ENCODE peak calls at places on chromosomes 5 and 9, in six cellular contexts. P is GM12865, O is coronary artery, L is fibroblast of mammary gland, R is astrocyte of the cerebellum, Y is psoas muscle. W is an unnamed sample.

GRCh38 chr5:66881475-66882161 is 285.4 kb downstream of the MAST4 start:
- DNase-seq in O (no peak), R (no peak), P (no peak), Y (no peak), L (peak), W (no peak)

GRCh38 chr9:214488-215448 is at the start of gene DOCK8:
- DNase-seq in O (no peak), L (peak), R (no peak), P (peak), Y (peak), W (no peak)

GRCh38 chr9:26169684-26170083 is 491.4 kb upstream of the TUSC1 start:
- DNase-seq in Y (no peak), L (peak), R (no peak), P (no peak), O (no peak), W (no peak)

GRCh38 chr5:102747386-102748166 is 7.5 kb upstream of the PAM start:
- DNase-seq in Y (no peak), R (no peak), P (no peak), L (no peak), O (no peak), W (no peak)

GRCh38 chr9:93635186-93636107 is 59.1 kb downstream of the PHF2 start:
- DNase-seq in Y (no peak), L (no peak), O (peak), R (no peak), P (no peak), W (no peak)

GRCh38 chr9:38419216-38419615 is 5.0 kb downstream of the IGFBPL1 start:
- DNase-seq in P (no peak), L (no peak), R (no peak), Y (no peak), O (no peak), W (no peak)

GRCh38 chr5:14090755-14091154 is 52.4 kb upstream of the TRIO start:
- DNase-seq in O (no peak), Y (no peak), R (no peak), L (no peak), P (no peak), W (no peak)

GRCh38 chr5:151202381-151203139 is 21.3 kb downstream of the CCDC69 start:
- DNase-seq in O (no peak), L (peak), R (no peak), P (peak), Y (no peak), W (peak)

GRCh38 chr5:109486200-109486804 is 76.5 kb upstream of the PJA2 start:
- DNase-seq in P (no peak), R (peak), O (no peak), L (no peak), Y (no peak), W (no peak)

GRCh38 chr9:88529496-88529895 is 5.5 kb upstream of the NXNL2 start:
- DNase-seq in R (no peak), P (no peak), Y (no peak), O (no peak), L (no peak), W (no peak)

GRCh38 chr5:75616286-75616810 is 5.1 kb downstream of the ANKDD1B start:
- DNase-seq in R (no peak), Y (no peak), P (no peak), L (no peak), O (no peak), W (no peak)

GRCh38 chr9:124660341-124660801 is 110.7 kb downstream of the NR6A1 start:
- DNase-seq in L (peak), Y (no peak), P (peak), O (no peak), R (peak), W (no peak)

GRCh38 chr9:124658165-124659017 is 112.7 kb downstream of the NR6A1 start:
- DNase-seq in P (peak), L (peak), O (peak), R (peak), Y (peak), W (peak)

GRCh38 chr9:124654431-124654830 is 116.7 kb downstream of the NR6A1 start:
- DNase-seq in R (no peak), P (no peak), O (no peak), Y (no peak), L (no peak), W (no peak)

GRCh38 chr9:124659099-124659659 is 111.9 kb downstream of the NR6A1 start:
- DNase-seq in P (peak), O (peak), L (peak), Y (peak), R (peak), W (peak)

DNA sequence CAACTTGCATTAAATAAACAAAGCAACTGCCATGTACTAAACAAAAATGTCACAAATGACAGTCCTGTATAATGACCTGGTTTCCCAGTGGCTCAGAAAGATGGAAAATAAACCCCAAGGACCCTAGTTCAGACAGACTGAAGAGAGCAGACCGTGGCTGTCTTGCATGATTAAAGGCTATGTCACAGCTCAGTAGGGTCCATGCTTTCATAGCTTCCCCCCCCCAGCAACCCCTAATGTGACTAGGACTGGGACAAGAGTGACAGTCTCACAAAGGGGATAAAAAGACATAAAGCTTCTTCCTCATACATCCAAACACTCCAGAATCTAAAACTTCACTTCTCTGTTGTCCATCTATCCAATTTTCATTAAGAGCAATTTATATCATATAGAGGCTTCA is 113.6 kb downstream of the NR6A1 start:
- DNase-seq in L (no peak), O (no peak), Y (no peak), P (no peak), R (no peak), W (no peak)
- H3K4me3 ChIP-seq in L (no peak), O (no peak), Y (no peak), P (no peak), R (no peak), W (peak)

GRCh38 chr5:119743927-119744326 is 114.6 kb downstream of the FAM170A start:
- DNase-seq in O (no peak), L (peak), R (no peak), P (peak), Y (no peak), W (peak)
- TF ChIP-seq CTCF in O (no peak), L (peak), R (peak), P (peak), Y (no peak), W (peak)

DNA sequence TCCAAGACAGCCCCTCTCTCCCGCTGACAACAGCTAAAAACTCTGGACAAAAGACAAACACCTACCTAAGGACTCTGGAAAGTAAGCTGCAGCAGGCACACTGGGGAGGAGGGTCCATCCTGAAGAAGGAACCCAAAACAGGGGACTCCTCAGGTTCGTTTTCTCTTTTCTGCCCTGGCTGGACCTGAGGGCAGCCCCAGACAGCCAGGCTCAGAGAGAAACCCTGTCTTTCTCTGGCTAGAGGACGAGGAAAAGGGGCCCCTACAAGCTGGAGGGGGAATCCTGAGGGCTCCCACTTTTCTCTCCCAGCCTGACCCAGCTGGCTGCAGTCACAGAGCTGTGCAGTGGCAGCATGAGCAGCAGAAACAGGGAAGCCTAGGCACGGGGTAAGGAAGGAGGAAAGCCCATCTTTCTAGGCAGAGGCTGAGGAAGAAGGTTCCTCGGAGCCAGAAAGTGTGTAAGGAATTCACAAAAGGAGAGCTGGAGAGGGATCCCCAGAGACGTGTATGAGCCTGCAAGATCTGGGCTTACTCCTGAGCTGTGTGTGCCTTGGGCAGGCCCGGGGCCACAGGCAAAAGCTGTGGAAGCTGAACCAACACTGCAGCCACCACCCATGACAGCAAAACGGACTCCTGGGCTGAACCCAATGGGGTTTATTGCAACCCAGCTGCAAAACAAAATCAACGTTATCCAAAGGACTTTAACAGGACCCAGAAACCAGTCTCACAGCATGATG is 16.3 kb downstream of the CAMSAP1 start:
- DNase-seq in R (no peak), O (peak), Y (no peak), P (no peak), L (no peak), W (no peak)
- H3K4me3 ChIP-seq in R (no peak), O (no peak), Y (no peak), P (no peak), L (no peak), W (no peak)

DNA sequence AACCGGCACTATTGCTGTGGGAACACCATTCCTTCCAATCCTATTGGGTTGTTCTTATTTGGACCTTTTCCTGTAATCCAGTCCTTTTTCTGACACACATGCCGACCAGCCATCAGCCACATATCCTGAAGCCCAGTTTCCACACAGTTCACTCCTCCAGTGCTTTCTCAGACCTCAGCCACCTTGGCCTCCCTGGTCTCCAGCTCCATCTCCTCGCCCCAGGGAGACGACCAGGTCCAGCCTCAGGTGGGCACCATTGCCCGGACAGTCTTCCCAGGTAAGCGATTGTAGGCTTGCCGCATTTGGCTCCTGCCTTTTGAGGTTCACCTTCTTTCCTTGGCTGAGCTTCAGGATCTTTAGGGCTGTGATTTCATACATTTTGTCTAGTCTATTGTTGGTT is 15.2 kb upstream of the TERT start:
- DNase-seq in P (no peak), L (no peak), Y (no peak), O (peak), R (no peak), W (no peak)
- TF ChIP-seq CTCF in P (no peak), L (no peak), Y (no peak), O (no peak), R (no peak), W (no peak)

DNA sequence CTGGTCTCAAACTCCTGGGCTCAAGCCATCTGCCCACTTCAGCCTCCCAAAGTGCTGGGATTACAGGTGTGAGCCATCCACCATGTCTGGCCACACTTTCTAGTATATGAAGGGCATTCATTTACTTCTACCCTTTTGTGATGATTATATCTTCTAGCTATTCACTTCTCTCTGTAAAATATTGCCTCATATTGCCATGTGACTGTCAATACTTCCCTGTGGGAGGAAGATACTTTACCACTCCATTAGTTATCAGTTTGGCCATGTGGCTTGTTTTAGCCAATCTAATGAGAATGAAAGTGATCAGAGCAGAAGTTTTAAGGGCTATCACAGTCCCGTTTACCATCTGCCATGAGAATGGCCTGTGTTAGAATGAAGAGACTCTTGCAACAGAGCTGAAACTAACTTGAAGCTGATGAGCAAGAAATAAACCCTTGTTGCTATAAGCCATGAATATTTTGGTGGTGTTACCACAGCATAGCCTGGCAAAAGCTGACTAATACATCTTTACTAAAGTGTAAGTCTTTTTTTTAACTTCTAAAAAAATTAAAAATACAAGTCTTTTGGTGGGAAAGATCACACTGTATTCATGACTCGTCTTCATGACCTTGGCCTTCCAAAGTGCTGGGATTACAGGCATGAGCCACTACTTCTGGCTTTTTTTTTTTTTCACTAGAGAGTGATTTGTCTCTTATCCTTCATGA is 68.0 kb upstream of the CTNNA1 start:
- DNase-seq in L (peak), O (no peak), Y (no peak), P (no peak), R (no peak), W (no peak)
- H3K4me3 ChIP-seq in L (no peak), O (no peak), Y (no peak), P (no peak), R (no peak), W (no peak)

W was measured in epithelial cell of proximal tubule.